ENCODE peak calls at places on chromosomes 7 and 10, in ten cellular contexts. H, V, E, R, K, M, G, A, T and C are unnamed samples.

GRCh38 chr10:114301951-114302710 is 63.1 kb downstream of the VWA2 start:
- DNase-seq in K (no peak), G (no peak), V (no peak), T (no peak), R (no peak), A (no peak), H (no peak), E (no peak), M (peak; percentile 10), C (no peak)

GRCh38 chr7:103141753-103142404 is 7.0 kb downstream of the NAPEPLD start:
- DNase-seq in E (no peak), R (peak; percentile 21), M (peak; percentile 55), K (peak; percentile 92), A (no peak), V (peak; percentile 14), G (no peak), H (no peak), T (no peak), C (no peak)

GRCh38 chr7:105830405-105831218 is 45.8 kb downstream of the ATXN7L1 start:
- DNase-seq in H (no peak), G (no peak), K (peak; percentile 99), V (no peak), M (peak; percentile 98), A (no peak), T (no peak), E (no peak), R (peak; percentile 75), C (no peak)

GRCh38 chr10:75658036-75658435 is 226.6 kb downstream of the LRMDA start:
- DNase-seq in T (no peak), K (no peak), G (no peak), E (no peak), M (no peak), H (no peak), R (no peak), A (no peak), V (no peak), C (no peak)

GRCh38 chr7:47648301-47648900 is 66.5 kb upstream of the TNS3 start:
- DNase-seq in A (no peak), M (peak; percentile 68), T (no peak), V (no peak), E (no peak), H (no peak), K (peak; percentile 78), R (no peak), G (no peak), C (no peak)

GRCh38 chr7:134696261-134696660 is 49.6 kb downstream of the BPGM start:
- DNase-seq in G (no peak), E (no peak), T (no peak), M (no peak), K (no peak), A (no peak), H (no peak), V (no peak), R (no peak), C (no peak)

GRCh38 chr7:124762611-124763143 is 2.9 kb downstream of the GPR37 start:
- DNase-seq in H (no peak), V (no peak), M (no peak), E (no peak), G (peak; percentile 27), A (no peak), T (no peak), K (no peak), R (no peak), C (no peak)

GRCh38 chr10:64507869-64508609 is 986.8 kb downstream of the REEP3 start:
- DNase-seq in E (no peak), V (peak; percentile 20), T (no peak), M (no peak), H (no peak), R (no peak), G (no peak), K (peak; percentile 31), A (no peak), C (no peak)

GRCh38 chr10:86058964-86059363 is 307.6 kb downstream of the GRID1 start:
- DNase-seq in E (no peak), R (no peak), M (no peak), V (no peak), G (no peak), T (no peak), A (no peak), H (no peak), K (no peak), C (no peak)

GRCh38 chr10:26448706-26449435 is 10.7 kb downstream of the APBB1IP start:
- DNase-seq in A (no peak), H (no peak), T (no peak), G (no peak), E (no peak), V (peak; percentile 32), K (no peak), M (no peak), R (no peak), C (no peak)

GRCh38 chr7:115097175-115097671 is 175.3 kb downstream of the MDFIC start:
- DNase-seq in A (no peak), H (no peak), T (no peak), V (no peak), M (peak; percentile 47), E (no peak), R (peak; percentile 60), G (no peak), K (peak; percentile 50), C (no peak)

GRCh38 chr10:118920206-118920605 is 109.3 kb upstream of the NANOS1 start:
- DNase-seq in K (no peak), E (no peak), T (no peak), A (no peak), M (no peak), V (no peak), H (no peak), G (no peak), R (no peak), C (no peak)

GRCh38 chr7:50508471-50508943 is 56.7 kb downstream of the DDC start:
- DNase-seq in H (no peak), K (no peak), A (no peak), T (no peak), G (no peak), V (no peak), R (no peak), M (no peak), E (no peak), C (no peak)

GRCh38 chr7:91520645-91521044 is 256.4 kb downstream of the FZD1 start:
- DNase-seq in A (no peak), V (no peak), M (no peak), H (no peak), K (no peak), E (no peak), R (no peak), G (no peak), T (no peak), C (no peak)

GRCh38 chr7:28988818-28989595 is 30.9 kb upstream of the TRIL start:
- DNase-seq in G (no peak), H (no peak), V (no peak), T (no peak), E (no peak), R (peak; percentile 68), A (no peak), M (peak; percentile 97), K (peak; percentile 85), C (no peak)

GRCh38 chr10:52454476-52454875 is 140.4 kb downstream of the DKK1 start:
- DNase-seq in T (no peak), G (no peak), M (no peak), R (no peak), V (peak; percentile 74), H (no peak), A (no peak), K (no peak), E (no peak), C (no peak)

GRCh38 chr7:65264258-65264657 is 109.4 kb upstream of the ZNF92 start:
- DNase-seq in G (no peak), E (no peak), R (no peak), A (no peak), T (no peak), K (no peak), V (no peak), M (no peak), H (no peak), C (no peak)

GRCh38 chr7:34849163-34849960 is 187.9 kb downstream of the DPY19L1 start:
- DNase-seq in V (no peak), K (peak; percentile 51), M (no peak), A (no peak), E (no peak), T (no peak), G (no peak), H (no peak), R (no peak), C (no peak)

GRCh38 chr7:31095286-31096197 is 43.4 kb downstream of the ADCYAP1R1 start:
- DNase-seq in G (no peak), K (no peak), R (no peak), A (no peak), M (no peak), V (no peak), T (no peak), E (no peak), H (no peak), C (no peak)

GRCh38 chr7:88566174-88566729 is 193.2 kb upstream of the ZNF804B start:
- DNase-seq in T (no peak), G (no peak), K (no peak), E (no peak), V (no peak), H (no peak), M (no peak), A (no peak), R (no peak), C (no peak)

GRCh38 chr7:3493499-3493898 is 192.4 kb downstream of the SDK1 start:
- DNase-seq in E (no peak), G (no peak), H (no peak), K (peak; percentile 78), V (no peak), R (peak; percentile 35), A (no peak), T (no peak), M (peak; percentile 59), C (no peak)

GRCh38 chr7:15326044-15326644 is 235.7 kb downstream of the AGMO start:
- DNase-seq in H (no peak), E (no peak), A (no peak), R (peak; percentile 51), T (no peak), V (peak; percentile 23), K (peak; percentile 34), M (peak; percentile 57), G (no peak), C (no peak)

GRCh38 chr10:77925795-77926565 is 575 bp downstream of the DLG5 start:
- DNase-seq in K (peak; percentile 19), G (peak; percentile 66), A (no peak), E (no peak), V (peak; percentile 26), M (no peak), R (peak; percentile 42), H (no peak), T (no peak), C (no peak)

GRCh38 chr10:49709934-49710333 is 30.5 kb downstream of the C10orf53 start:
- DNase-seq in G (no peak), E (no peak), H (no peak), T (no peak), A (no peak), R (no peak), K (no peak), M (no peak), V (no peak), C (no peak)

GRCh38 chr10:87816842-87817178 is 1.2 kb downstream of the ATAD1 start:
- DNase-seq in R (peak; percentile 6), V (peak; percentile 90), G (no peak), M (peak; percentile 5), E (no peak), T (no peak), K (no peak), H (no peak), A (no peak), C (no peak)

GRCh38 chr10:91652364-91652763 is 19.5 kb upstream of the PPP1R3C start:
- DNase-seq in R (peak; percentile 58), V (no peak), G (no peak), K (peak; percentile 100), H (no peak), A (no peak), T (no peak), E (no peak), M (peak; percentile 87), C (no peak)

GRCh38 chr10:100518761-100519241 is 860 bp downstream of the SEC31B start:
- DNase-seq in E (no peak), R (peak; percentile 81), A (peak; percentile 14), T (peak; percentile 17), H (no peak), K (peak; percentile 59), V (peak; percentile 89), G (peak; percentile 47), M (peak; percentile 75), C (peak; percentile 39)

GRCh38 chr7:95686109-95686508 is 86.2 kb upstream of the DYNC1I1 start:
- DNase-seq in T (no peak), V (peak; percentile 62), A (peak; percentile 50), K (peak; percentile 46), H (no peak), G (peak; percentile 53), E (no peak), R (peak; percentile 58), M (peak; percentile 67), C (no peak)